ENCODE peak calls at places on chromosomes 4 and X, in nine cellular contexts. Z is cardiac muscle cell, A is SK-N-SH, N is endodermal cell, T is foreskin keratinocyte, F is CD14-positive monocyte, H is osteocyte, Y is transverse colon, Q is Peyer's patch. E is an unnamed sample.

GRCh38 chr4:165588534-165589310 is 209.9 kb downstream of the CPE start:
- DNase-seq in T (no peak), Z (peak; percentile 26), Y (no peak), A (no peak), Q (no peak), F (no peak), H (no peak), N (no peak), E (no peak)

GRCh38 chr4:128029907-128030306 is 31.2 kb upstream of the LARP1B start:
- DNase-seq in A (no peak), H (no peak), T (no peak), Q (no peak), Z (no peak), Y (no peak), F (no peak), N (no peak), E (no peak)

GRCh38 chrX:21412883-21413282 is 38.7 kb downstream of the CNKSR2 start:
- DNase-seq in N (no peak), Z (no peak), T (peak; percentile 56), Q (no peak), F (no peak), A (no peak), H (no peak), Y (no peak), E (no peak)

GRCh38 chr4:8786166-8786565 is 85.5 kb downstream of the HMX1 start:
- DNase-seq in F (no peak), N (no peak), T (no peak), Z (no peak), Y (no peak), H (no peak), A (no peak), Q (no peak), E (no peak)

GRCh38 chr4:138650917-138651564 is 364.5 kb upstream of the NOCT start:
- DNase-seq in N (no peak), F (no peak), Z (peak; percentile 87), H (no peak), Y (no peak), T (peak; percentile 85), Q (no peak), A (no peak), E (peak; percentile 68)

GRCh38 chr4:125382995-125383394 is 68.2 kb downstream of the FAT4 start:
- DNase-seq in Q (no peak), N (no peak), Y (no peak), F (no peak), Z (peak; percentile 64), H (no peak), T (no peak), A (no peak), E (no peak)

GRCh38 chrX:121221321-121221977 is 174.0 kb downstream of the GLUD2 start:
- DNase-seq in T (no peak), H (no peak), F (no peak), A (no peak), Y (no peak), N (no peak), Z (peak; percentile 2), Q (no peak), E (no peak)

GRCh38 chrX:129790146-129790545 is 10.4 kb downstream of the SASH3 start:
- DNase-seq in T (no peak), Q (no peak), Z (no peak), A (no peak), F (no peak), H (no peak), N (no peak), Y (no peak), E (no peak)

GRCh38 chr4:111778543-111778942 is 366.7 kb upstream of the FAM241A start:
- DNase-seq in Q (no peak), T (no peak), Y (no peak), Z (no peak), H (no peak), N (no peak), A (no peak), F (no peak), E (peak; percentile 35)

GRCh38 chrX:148540114-148540513 is 39.7 kb downstream of the AFF2 start:
- DNase-seq in A (no peak), F (no peak), H (no peak), T (no peak), Q (no peak), N (no peak), Z (no peak), Y (no peak), E (no peak)

GRCh38 chrX:72475952-72476668 is 96.5 kb downstream of the HDAC8 start:
- DNase-seq in H (no peak), N (no peak), A (peak; percentile 23), T (no peak), Z (no peak), Y (no peak), F (no peak), Q (no peak), E (no peak)

GRCh38 chrX:48492293-48492910 is 16.4 kb upstream of the PORCN start:
- DNase-seq in Q (no peak), T (no peak), H (no peak), F (peak; percentile 61), Y (no peak), Z (no peak), A (no peak), N (no peak), E (peak; percentile 15)

DNA sequence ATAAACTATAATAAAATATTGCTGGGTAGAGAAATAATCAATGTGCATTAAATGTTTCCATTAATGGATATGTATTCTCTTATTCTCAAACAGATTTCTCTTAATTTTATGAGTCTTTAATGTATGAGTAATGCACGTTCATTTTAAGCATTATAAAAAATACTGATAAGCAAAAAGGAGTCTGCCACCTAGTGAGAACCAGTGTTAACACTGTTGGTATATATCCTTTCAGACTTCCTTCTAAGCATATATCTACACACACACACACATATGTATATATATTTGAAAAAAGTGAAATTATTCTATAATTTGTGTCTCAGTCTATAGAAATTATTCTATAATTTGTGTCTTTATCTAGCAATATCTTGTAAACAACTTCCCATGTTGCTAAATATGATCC is 49.9 kb upstream of the MTMR1 start:
- DNase-seq in N (no peak), Q (no peak), A (no peak), H (no peak), Y (no peak), T (no peak), Z (peak; percentile 4), F (no peak), E (peak; percentile 6)
- TF ChIP-seq CTCF in N (no peak), Q (peak; percentile 30), A (peak; percentile 48), H (peak; percentile 39), Y (no peak), T (peak; percentile 42), Z (peak; percentile 14), F (no peak), E (peak; percentile 53)

GRCh38 chrX:109472939-109473713 is 8.8 kb downstream of the GUCY2F start:
- DNase-seq in F (no peak), T (no peak), A (peak; percentile 1), H (no peak), Z (peak; percentile 54), Y (no peak), Q (no peak), N (peak; percentile 89), E (peak; percentile 19)
- TF ChIP-seq CTCF in F (no peak), T (peak; percentile 28), A (peak; percentile 62), H (peak; percentile 62), Z (peak; percentile 33), Y (no peak), Q (no peak), N (peak; percentile 82), E (peak; percentile 60)

GRCh38 chr4:41725254-41725653 is 23.3 kb downstream of the PHOX2B start:
- DNase-seq in H (no peak), Y (no peak), T (no peak), N (peak; percentile 66), F (no peak), A (no peak), Q (no peak), Z (no peak), E (no peak)
- TF ChIP-seq CTCF in H (no peak), Y (no peak), T (peak; percentile 37), N (peak; percentile 72), F (no peak), A (peak; percentile 40), Q (no peak), Z (no peak), E (peak; percentile 51)

GRCh38 chrX:27622883-27623282 is 32.7 kb downstream of the DCAF8L2 start:
- DNase-seq in F (no peak), T (no peak), N (no peak), A (no peak), Y (no peak), Q (no peak), H (no peak), Z (no peak), E (no peak)

GRCh38 chrX:27619459-27619858 is 29.3 kb downstream of the DCAF8L2 start:
- DNase-seq in A (no peak), F (no peak), Y (no peak), T (no peak), H (no peak), Q (no peak), N (no peak), Z (peak; percentile 49), E (no peak)

DNA sequence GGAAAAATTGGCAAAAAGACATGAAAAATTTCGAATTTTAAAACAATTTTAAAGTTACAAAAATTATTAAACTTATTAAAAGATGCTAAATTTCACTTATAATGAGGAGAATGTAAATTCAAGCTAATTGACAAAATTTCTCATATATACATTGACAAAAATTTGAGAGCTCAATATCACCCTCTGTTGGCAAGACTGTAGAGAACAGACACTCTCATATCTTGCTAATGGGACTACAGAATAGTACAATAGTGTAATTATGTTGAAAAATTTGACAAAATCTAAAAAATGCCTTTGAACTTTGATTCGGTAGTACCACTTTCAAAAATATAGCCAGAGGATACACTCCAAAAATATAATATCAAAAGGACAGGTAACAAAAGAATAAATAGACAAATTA is 29.8 kb downstream of the DCAF8L2 start:
- DNase-seq in N (no peak), T (no peak), H (no peak), A (no peak), F (no peak), Q (no peak), Y (no peak), Z (peak; percentile 46), E (no peak)
- TF ChIP-seq CTCF in N (peak; percentile 76), T (peak; percentile 61), H (peak; percentile 49), A (peak; percentile 68), F (no peak), Q (peak; percentile 30), Y (peak; percentile 16), Z (peak; percentile 45), E (peak; percentile 29)

GRCh38 chr4:152961752-152962117 is 25.6 kb downstream of the FHDC1 start:
- DNase-seq in Q (no peak), Y (no peak), Z (peak; percentile 65), N (no peak), F (no peak), A (no peak), H (no peak), T (no peak), E (no peak)
- TF ChIP-seq CTCF in Q (no peak), Y (no peak), Z (no peak), N (no peak), F (no peak), A (no peak), H (no peak), T (no peak), E (no peak)

GRCh38 chr4:153465922-153466636 is at the start of gene TMEM131L:
- DNase-seq in A (peak; percentile 95), Q (peak; percentile 86), Y (peak; percentile 72), Z (peak; percentile 76), N (peak; percentile 90), H (no peak), F (no peak), T (no peak), E (peak; percentile 19)
- TF ChIP-seq CTCF in A (peak; percentile 8), Q (peak; percentile 16), Y (no peak), Z (peak; percentile 14), N (peak; percentile 46), H (peak; percentile 38), F (no peak), T (peak; percentile 34), E (peak; percentile 1)

E was measured in HFFc6.